ENCODE peak calls at places on chromosomes 12 and 14, in five cellular contexts. One of them, this sample, is unnamed.

GRCh38 chr12:104686196-104686595 is 229.4 kb downstream of the CHST11 start:
- DNase-seq in SK-N-SH: no peak
- DNase-seq in GM12878: no peak
- DNase-seq in K562: no peak
- DNase-seq in HepG2: no peak
- DNase-seq in this sample: no peak

GRCh38 chr12:130868412-130868811 is 3.5 kb upstream of the RAN start:
- DNase-seq in SK-N-SH: no peak
- DNase-seq in K562: no peak
- DNase-seq in GM12878: no peak
- DNase-seq in HepG2: no peak
- DNase-seq in this sample: no peak

GRCh38 chr12:55931780-55932545 is 1.0 kb downstream of the DGKA start:
- DNase-seq in SK-N-SH: peak; percentile 88
- DNase-seq in K562: peak; percentile 69
- DNase-seq in HepG2: no peak
- DNase-seq in GM12878: no peak
- DNase-seq in this sample: peak; percentile 42

GRCh38 chr14:65495196-65495595 is 82.7 kb downstream of the FUT8 start:
- DNase-seq in K562: no peak
- DNase-seq in SK-N-SH: no peak
- DNase-seq in GM12878: no peak
- DNase-seq in HepG2: no peak
- DNase-seq in this sample: no peak

GRCh38 chr12:127650626-127651025 is 616.3 kb upstream of the TMEM132C start:
- DNase-seq in SK-N-SH: no peak
- DNase-seq in HepG2: no peak
- DNase-seq in GM12878: no peak
- DNase-seq in K562: no peak
- DNase-seq in this sample: no peak

GRCh38 chr12:109356586-109356985 is 8.9 kb downstream of the MYO1H start:
- DNase-seq in K562: no peak
- DNase-seq in HepG2: no peak
- DNase-seq in GM12878: no peak
- DNase-seq in SK-N-SH: no peak
- DNase-seq in this sample: no peak

GRCh38 chr12:132716356-132716755 is 5.7 kb downstream of the PGAM5 start:
- DNase-seq in GM12878: no peak
- DNase-seq in SK-N-SH: no peak
- DNase-seq in K562: no peak
- DNase-seq in HepG2: no peak
- DNase-seq in this sample: no peak

GRCh38 chr12:106871477-106871876 is 84.2 kb upstream of the TMEM263 start:
- DNase-seq in GM12878: no peak
- DNase-seq in SK-N-SH: no peak
- DNase-seq in K562: no peak
- DNase-seq in HepG2: no peak
- DNase-seq in this sample: no peak

GRCh38 chr14:50529288-50530179 is 2.8 kb downstream of the MAP4K5 start:
- DNase-seq in K562: no peak
- DNase-seq in HepG2: no peak
- DNase-seq in GM12878: no peak
- DNase-seq in SK-N-SH: no peak
- DNase-seq in this sample: no peak

GRCh38 chr12:1551496-1551895 is 42.9 kb downstream of the FBXL14 start:
- DNase-seq in SK-N-SH: no peak
- DNase-seq in GM12878: no peak
- DNase-seq in K562: no peak
- DNase-seq in HepG2: no peak
- DNase-seq in this sample: no peak

GRCh38 chr14:93764211-93764659 is 24.1 kb downstream of the PRIMA1 start:
- DNase-seq in GM12878: no peak
- DNase-seq in K562: no peak
- DNase-seq in SK-N-SH: peak; percentile 55
- DNase-seq in HepG2: no peak
- DNase-seq in this sample: no peak

GRCh38 chr12:127172857-127173256 is 1094.1 kb upstream of the TMEM132C start:
- DNase-seq in K562: no peak
- DNase-seq in HepG2: no peak
- DNase-seq in GM12878: no peak
- DNase-seq in SK-N-SH: no peak
- DNase-seq in this sample: no peak

GRCh38 chr12:90909069-90909676 is 45.8 kb downstream of the CCER1 start:
- DNase-seq in HepG2: peak; percentile 6
- DNase-seq in K562: no peak
- DNase-seq in GM12878: no peak
- DNase-seq in SK-N-SH: peak; percentile 17
- DNase-seq in this sample: peak; percentile 49

GRCh38 chr14:24481622-24482324 is 26.3 kb downstream of the CMA1 start:
- DNase-seq in SK-N-SH: peak; percentile 77
- DNase-seq in GM12878: peak; percentile 17
- DNase-seq in K562: peak; percentile 71
- DNase-seq in HepG2: peak; percentile 97
- DNase-seq in this sample: peak; percentile 84

GRCh38 chr12:51869931-51870330 is 18.0 kb upstream of the ANKRD33 start:
- DNase-seq in K562: no peak
- DNase-seq in GM12878: no peak
- DNase-seq in SK-N-SH: no peak
- DNase-seq in HepG2: no peak
- DNase-seq in this sample: no peak

GRCh38 chr14:21317433-21317832 is 37.5 kb downstream of the RPGRIP1 start:
- DNase-seq in K562: no peak
- DNase-seq in SK-N-SH: no peak
- DNase-seq in GM12878: no peak
- DNase-seq in HepG2: no peak
- DNase-seq in this sample: no peak

GRCh38 chr12:92186038-92186470 is 40.4 kb upstream of the BTG1 start:
- DNase-seq in GM12878: no peak
- DNase-seq in K562: no peak
- DNase-seq in SK-N-SH: no peak
- DNase-seq in HepG2: no peak
- DNase-seq in this sample: no peak

GRCh38 chr12:11795192-11795909 is 145.9 kb downstream of the ETV6 start:
- DNase-seq in K562: no peak
- DNase-seq in HepG2: no peak
- DNase-seq in SK-N-SH: no peak
- DNase-seq in GM12878: no peak
- DNase-seq in this sample: no peak

GRCh38 chr12:25200703-25201102 is 5.7 kb downstream of the ETFRF1 start:
- DNase-seq in HepG2: no peak
- DNase-seq in K562: no peak
- DNase-seq in GM12878: no peak
- DNase-seq in SK-N-SH: no peak
- DNase-seq in this sample: no peak

GRCh38 chr12:15534322-15534721 is 212.0 kb downstream of the PTPRO start:
- DNase-seq in HepG2: no peak
- DNase-seq in K562: no peak
- DNase-seq in GM12878: peak; percentile 34
- DNase-seq in SK-N-SH: no peak
- DNase-seq in this sample: no peak

GRCh38 chr12:94263011-94263786 is 114.8 kb downstream of the PLXNC1 start:
- DNase-seq in GM12878: peak; percentile 76
- DNase-seq in SK-N-SH: no peak
- DNase-seq in HepG2: no peak
- DNase-seq in K562: no peak
- DNase-seq in this sample: no peak

GRCh38 chr12:56633465-56634241 is 3.5 kb upstream of the BAZ2A start:
- DNase-seq in K562: no peak
- DNase-seq in GM12878: no peak
- DNase-seq in HepG2: no peak
- DNase-seq in SK-N-SH: no peak
- DNase-seq in this sample: no peak

GRCh38 chr14:56342419-56342901 is 224.2 kb downstream of the PELI2 start:
- DNase-seq in GM12878: no peak
- DNase-seq in K562: no peak
- DNase-seq in SK-N-SH: no peak
- DNase-seq in HepG2: no peak
- DNase-seq in this sample: no peak
- TF ChIP-seq FOXM1 in GM12878: no peak
- TF ChIP-seq FOXM1 in K562: no peak
- TF ChIP-seq FOXM1 in SK-N-SH: no peak
- TF ChIP-seq FOXM1 in HepG2: no peak
- TF ChIP-seq FOXM1 in this sample: no peak

GRCh38 chr14:96016761-96017160 is 22.4 kb upstream of the C14orf132 start:
- DNase-seq in HepG2: no peak
- DNase-seq in SK-N-SH: no peak
- DNase-seq in GM12878: no peak
- DNase-seq in K562: no peak
- DNase-seq in this sample: peak; percentile 38
- TF ChIP-seq FOXM1 in HepG2: no peak
- TF ChIP-seq FOXM1 in SK-N-SH: no peak
- TF ChIP-seq FOXM1 in GM12878: no peak
- TF ChIP-seq FOXM1 in K562: no peak
- TF ChIP-seq FOXM1 in this sample: no peak

DNA sequence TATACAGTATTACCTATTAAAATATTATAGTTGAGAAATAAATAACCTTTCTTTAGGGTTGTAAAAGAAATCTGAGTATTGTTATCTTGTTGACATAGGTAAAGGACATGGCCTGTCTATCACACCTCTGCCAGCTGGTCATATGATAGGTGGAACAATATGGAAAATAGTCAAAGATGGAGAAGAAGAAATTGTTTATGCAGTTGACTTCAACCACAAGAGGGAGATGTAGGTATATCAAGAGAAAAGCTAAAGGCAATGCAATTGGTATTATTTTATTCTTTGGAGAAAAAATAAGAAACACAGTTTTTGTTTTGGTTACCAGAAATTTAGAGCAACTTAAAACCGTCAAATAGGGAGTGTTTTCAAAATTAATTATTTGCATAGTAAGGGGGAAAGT is 13.5 kb downstream of the CPSF2 start:
- DNase-seq in SK-N-SH: peak; percentile 22
- DNase-seq in HepG2: peak; percentile 31
- DNase-seq in K562: peak; percentile 14
- DNase-seq in GM12878: no peak
- DNase-seq in this sample: no peak
- TF ChIP-seq FOXM1 in SK-N-SH: no peak
- TF ChIP-seq FOXM1 in HepG2: no peak
- TF ChIP-seq FOXM1 in K562: no peak
- TF ChIP-seq FOXM1 in GM12878: no peak
- TF ChIP-seq FOXM1 in this sample: no peak

GRCh38 chr12:23893611-23894010 is 55.9 kb downstream of the SOX5 start:
- DNase-seq in SK-N-SH: no peak
- DNase-seq in K562: no peak
- DNase-seq in HepG2: no peak
- DNase-seq in GM12878: no peak
- DNase-seq in this sample: no peak

GRCh38 chr12:23898121-23898520 is 51.3 kb downstream of the SOX5 start:
- DNase-seq in SK-N-SH: no peak
- DNase-seq in HepG2: no peak
- DNase-seq in K562: no peak
- DNase-seq in GM12878: no peak
- DNase-seq in this sample: no peak

GRCh38 chr12:23899434-23899833 is 50.0 kb downstream of the SOX5 start:
- DNase-seq in K562: no peak
- DNase-seq in GM12878: no peak
- DNase-seq in SK-N-SH: no peak
- DNase-seq in HepG2: no peak
- DNase-seq in this sample: no peak

GRCh38 chr12:23891115-23891514 is 58.4 kb downstream of the SOX5 start:
- DNase-seq in K562: no peak
- DNase-seq in SK-N-SH: no peak
- DNase-seq in HepG2: no peak
- DNase-seq in GM12878: no peak
- DNase-seq in this sample: no peak

DNA sequence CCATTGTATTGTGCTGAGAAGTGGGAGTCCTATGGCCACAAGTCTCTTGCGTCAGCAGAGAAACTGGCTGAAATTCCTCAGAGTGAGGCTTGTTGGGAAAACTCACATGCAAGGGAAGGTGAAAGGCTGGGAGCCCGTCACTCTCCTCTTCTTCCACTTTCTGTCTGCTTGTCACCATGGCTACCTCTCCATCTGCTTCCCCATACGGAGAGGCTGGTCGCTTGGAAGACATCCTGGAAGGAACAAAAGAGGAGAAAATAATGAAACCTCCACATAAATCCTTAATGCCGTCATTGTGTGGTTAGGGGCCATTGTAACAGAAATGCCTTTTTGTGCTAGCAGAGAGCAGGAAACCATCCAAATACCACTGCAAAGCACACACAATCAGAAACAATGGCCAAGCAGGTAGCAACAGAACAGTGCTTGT is 53.7 kb downstream of the SOX5 start:
- DNase-seq in K562: no peak
- DNase-seq in HepG2: no peak
- DNase-seq in SK-N-SH: no peak
- DNase-seq in GM12878: no peak
- DNase-seq in this sample: no peak
- TF ChIP-seq FOXM1 in K562: no peak
- TF ChIP-seq FOXM1 in HepG2: no peak
- TF ChIP-seq FOXM1 in SK-N-SH: no peak
- TF ChIP-seq FOXM1 in GM12878: no peak
- TF ChIP-seq FOXM1 in this sample: no peak

DNA sequence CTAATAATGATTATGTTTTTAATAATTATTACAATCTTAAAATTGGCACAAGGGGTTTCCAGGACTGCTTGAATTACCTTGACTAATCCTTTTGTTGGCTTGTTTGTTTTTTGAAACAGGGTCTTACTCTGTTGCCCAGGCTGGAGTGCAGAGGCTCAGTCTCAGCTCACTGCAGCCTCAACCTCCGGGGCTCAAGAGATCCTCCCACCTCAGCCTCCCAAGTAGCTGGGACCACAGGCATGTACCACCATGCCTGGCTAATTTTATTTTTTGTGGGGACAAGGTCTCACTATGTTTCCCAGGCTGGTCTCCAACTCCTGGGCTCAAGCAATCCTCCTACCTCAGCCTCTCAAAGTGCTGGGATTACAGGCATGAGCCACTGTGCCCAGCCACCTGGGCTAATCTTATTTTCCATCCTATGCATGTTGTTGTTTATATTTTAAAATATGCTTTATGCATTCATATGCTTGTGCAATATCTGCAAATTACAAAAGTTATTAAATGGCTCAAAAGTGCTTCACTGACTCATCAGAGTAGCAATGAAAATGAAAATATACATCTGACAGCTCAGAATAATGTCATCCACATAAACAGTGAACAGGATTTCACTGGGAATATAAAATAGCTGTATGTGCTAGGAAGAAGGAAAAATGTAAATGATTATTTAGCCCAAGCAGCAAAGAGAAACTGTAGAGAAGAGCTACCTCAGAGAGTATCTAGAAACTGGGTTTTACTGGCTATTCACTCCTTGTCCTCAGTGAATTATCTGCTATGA is 24.8 kb upstream of the PLEKHG6 start:
- DNase-seq in GM12878: no peak
- DNase-seq in HepG2: no peak
- DNase-seq in SK-N-SH: no peak
- DNase-seq in K562: no peak
- DNase-seq in this sample: no peak
- TF ChIP-seq FOXM1 in GM12878: no peak
- TF ChIP-seq FOXM1 in HepG2: no peak
- TF ChIP-seq FOXM1 in SK-N-SH: no peak
- TF ChIP-seq FOXM1 in K562: no peak
- TF ChIP-seq FOXM1 in this sample: no peak

This sample was measured in HEK293T.